ENCODE peak calls at places on chromosomes 6 and 20, in seven cellular contexts. L, U, Y, R, E, C and V are unnamed samples.

GRCh38 chr6:57173056-57173885 is 1.1 kb downstream of the BAG2 start:
- DNase-seq in L (peak), U (peak), Y (no peak), R (peak), E (peak), C (peak), V (peak)

GRCh38 chr6:14910692-14911547 is 334.9 kb upstream of the JARID2 start:
- DNase-seq in L (no peak), U (peak), Y (no peak), R (no peak), E (no peak), C (no peak), V (no peak)

GRCh38 chr6:151240861-151241642 is 1.3 kb downstream of the AKAP12 start:
- DNase-seq in L (no peak), U (peak), Y (no peak), R (peak), E (no peak), C (peak), V (peak)

GRCh38 chr6:137839076-137839475 is 28.0 kb upstream of the TNFAIP3 start:
- DNase-seq in L (no peak), U (no peak), Y (no peak), R (no peak), E (no peak), C (no peak), V (no peak)

GRCh38 chr6:170424634-170425126 is 118.1 kb downstream of the FAM120B start:
- DNase-seq in L (no peak), U (no peak), Y (no peak), R (no peak), E (no peak), C (no peak), V (no peak)

GRCh38 chr20:60104980-60105379 is 146.8 kb downstream of the CDH26 start:
- DNase-seq in L (no peak), U (no peak), Y (no peak), R (no peak), E (no peak), C (no peak), V (no peak)

GRCh38 chr6:129860901-129861665 is at the start of gene TMEM244:
- DNase-seq in L (no peak), U (peak), Y (no peak), R (peak), E (no peak), C (no peak), V (no peak)

GRCh38 chr6:2599817-2600216 is 150.9 kb downstream of the MYLK4 start:
- DNase-seq in L (no peak), U (no peak), Y (no peak), R (no peak), E (no peak), C (no peak), V (no peak)

GRCh38 chr6:33213166-33213988 is 5.1 kb downstream of the RING1 start:
- DNase-seq in L (no peak), U (no peak), Y (no peak), R (no peak), E (no peak), C (peak), V (peak)

GRCh38 chr6:85015396-85015990 is 251.1 kb upstream of the TBX18 start:
- DNase-seq in L (no peak), U (peak), Y (no peak), R (peak), E (peak), C (peak), V (no peak)

GRCh38 chr6:166955865-166956443 is 396 bp downstream of the RNASET2 start:
- DNase-seq in L (no peak), U (peak), Y (no peak), R (no peak), E (no peak), C (peak), V (peak)

GRCh38 chr6:3510178-3510577 is 53.3 kb upstream of the SLC22A23 start:
- DNase-seq in L (no peak), U (no peak), Y (no peak), R (no peak), E (no peak), C (no peak), V (no peak)

GRCh38 chr6:55980627-55981211 is 105.3 kb upstream of the BMP5 start:
- DNase-seq in L (no peak), U (peak), Y (no peak), R (peak), E (peak), C (peak), V (peak)

GRCh38 chr6:116210750-116211425 is 43.0 kb downstream of the TSPYL4 start:
- DNase-seq in L (no peak), U (peak), Y (no peak), R (peak), E (no peak), C (no peak), V (no peak)

GRCh38 chr6:96721227-96721626 is 116.0 kb downstream of the GPR63 start:
- DNase-seq in L (no peak), U (no peak), Y (no peak), R (no peak), E (no peak), C (no peak), V (no peak)

GRCh38 chr6:119533603-119534279 is 184.2 kb upstream of the MAN1A1 start:
- DNase-seq in L (no peak), U (peak), Y (no peak), R (peak), E (no peak), C (peak), V (no peak)

GRCh38 chr6:1286972-1287600 is 24.8 kb upstream of the FOXQ1 start:
- DNase-seq in L (no peak), U (peak), Y (no peak), R (peak), E (peak), C (no peak), V (no peak)

GRCh38 chr6:2522521-2522920 is 228.2 kb downstream of the MYLK4 start:
- DNase-seq in L (no peak), U (peak), Y (no peak), R (no peak), E (peak), C (no peak), V (no peak)

GRCh38 chr6:12548526-12548925 is 168.0 kb upstream of the PHACTR1 start:
- DNase-seq in L (no peak), U (peak), Y (no peak), R (peak), E (no peak), C (peak), V (no peak)

GRCh38 chr6:35521235-35521634 is 8.5 kb upstream of the TULP1 start:
- DNase-seq in L (no peak), U (no peak), Y (no peak), R (no peak), E (no peak), C (no peak), V (no peak)

GRCh38 chr6:148193063-148193680 is 149.5 kb upstream of the SASH1 start:
- DNase-seq in L (no peak), U (no peak), Y (no peak), R (peak), E (peak), C (no peak), V (no peak)

GRCh38 chr6:52498538-52499017 is 78.3 kb downstream of the TRAM2 start:
- DNase-seq in L (no peak), U (peak), Y (no peak), R (peak), E (no peak), C (no peak), V (no peak)

GRCh38 chr6:38510205-38510604 is 129.5 kb downstream of the BTBD9 start:
- DNase-seq in L (no peak), U (peak), Y (no peak), R (peak), E (no peak), C (no peak), V (no peak)

GRCh38 chr20:63232235-63233060 is 3.3 kb upstream of the BIRC7 start:
- DNase-seq in L (no peak), U (peak), Y (no peak), R (peak), E (peak), C (peak), V (no peak)

GRCh38 chr20:20710847-20711315 is 1.6 kb downstream of the RALGAPA2 start:
- DNase-seq in L (no peak), U (no peak), Y (no peak), R (no peak), E (peak), C (no peak), V (no peak)

GRCh38 chr20:35277531-35278395 is at the start of gene MMP24OS:
- DNase-seq in L (peak), U (peak), Y (peak), R (peak), E (peak), C (peak), V (peak)

GRCh38 chr20:19701449-19701848 is 56.6 kb upstream of the RIN2 start:
- DNase-seq in L (no peak), U (no peak), Y (no peak), R (no peak), E (no peak), C (no peak), V (no peak)

GRCh38 chr6:4262506-4262905 is 127.1 kb upstream of the ECI2 start:
- DNase-seq in L (no peak), U (no peak), Y (no peak), R (no peak), E (no peak), C (no peak), V (no peak)

GRCh38 chr20:1623501-1624250 is 3.9 kb upstream of the SIRPB1 start:
- DNase-seq in L (no peak), U (no peak), Y (no peak), R (no peak), E (no peak), C (no peak), V (no peak)

GRCh38 chr20:6644818-6645620 is 122.5 kb upstream of the BMP2 start:
- DNase-seq in L (no peak), U (no peak), Y (no peak), R (no peak), E (no peak), C (no peak), V (no peak)

GRCh38 chr6:54805077-54805476 is 41.5 kb upstream of the FAM83B start:
- DNase-seq in L (no peak), U (peak), Y (no peak), R (peak), E (no peak), C (no peak), V (no peak)

GRCh38 chr6:158086054-158086705 is 81.9 kb downstream of the SERAC1 start:
- DNase-seq in L (no peak), U (peak), Y (no peak), R (peak), E (no peak), C (peak), V (no peak)

GRCh38 chr20:63137851-63138415 is 78.0 kb downstream of the YTHDF1 start:
- DNase-seq in L (no peak), U (no peak), Y (no peak), R (no peak), E (no peak), C (no peak), V (no peak)

GRCh38 chr6:49463612-49463967 is 420 bp downstream of the CENPQ start:
- DNase-seq in L (no peak), U (no peak), Y (no peak), R (no peak), E (no peak), C (no peak), V (no peak)

GRCh38 chr6:129140571-129140970 is 257.6 kb downstream of the LAMA2 start:
- DNase-seq in L (no peak), U (peak), Y (no peak), R (peak), E (no peak), C (no peak), V (no peak)

GRCh38 chr6:163133017-163133416 is 281.5 kb upstream of the QKI start:
- DNase-seq in L (no peak), U (no peak), Y (no peak), R (no peak), E (no peak), C (no peak), V (no peak)

GRCh38 chr6:97958143-97958542 is 675.1 kb upstream of the MMS22L start:
- DNase-seq in L (no peak), U (no peak), Y (no peak), R (no peak), E (no peak), C (no peak), V (no peak)

GRCh38 chr6:119565893-119566292 is 216.3 kb upstream of the MAN1A1 start:
- DNase-seq in L (no peak), U (no peak), Y (no peak), R (no peak), E (no peak), C (no peak), V (no peak)

GRCh38 chr6:137717074-137718073 is 149.7 kb upstream of the TNFAIP3 start:
- DNase-seq in L (peak), U (no peak), Y (no peak), R (no peak), E (no peak), C (no peak), V (no peak)

GRCh38 chr6:115728171-115728570 is 332.5 kb downstream of the FRK start:
- DNase-seq in L (no peak), U (no peak), Y (no peak), R (no peak), E (no peak), C (no peak), V (no peak)